ENCODE peak calls at places on chromosomes 11 and 22, in five cellular contexts. One of them, this sample, is unnamed.

GRCh38 chr11:94537051-94537600 is 6.6 kb upstream of the FUT4 start:
- DNase-seq in NCI-H1092: no peak
- DNase-seq in skeletal muscle cell: peak
- DNase-seq in dorsolateral prefrontal cortex: no peak
- DNase-seq in Right ventricle myocardium superior: no peak
- DNase-seq in this sample: no peak

GRCh38 chr22:44862981-44863860 is 110.8 kb downstream of the ARHGAP8 start:
- DNase-seq in skeletal muscle cell: no peak
- DNase-seq in dorsolateral prefrontal cortex: no peak
- DNase-seq in NCI-H1092: no peak
- DNase-seq in Right ventricle myocardium superior: no peak
- DNase-seq in this sample: no peak

GRCh38 chr22:27820896-27821866 is 19.6 kb upstream of the MN1 start:
- DNase-seq in NCI-H1092: no peak
- DNase-seq in dorsolateral prefrontal cortex: no peak
- DNase-seq in skeletal muscle cell: no peak
- DNase-seq in Right ventricle myocardium superior: no peak
- DNase-seq in this sample: no peak

GRCh38 chr22:50104149-50104548 is 14.3 kb downstream of the MOV10L1 start:
- DNase-seq in NCI-H1092: no peak
- DNase-seq in dorsolateral prefrontal cortex: no peak
- DNase-seq in Right ventricle myocardium superior: no peak
- DNase-seq in skeletal muscle cell: no peak
- DNase-seq in this sample: no peak

GRCh38 chr11:73240190-73240781 is 22.2 kb downstream of the P2RY2 start:
- DNase-seq in skeletal muscle cell: no peak
- DNase-seq in NCI-H1092: no peak
- DNase-seq in dorsolateral prefrontal cortex: no peak
- DNase-seq in Right ventricle myocardium superior: peak
- DNase-seq in this sample: no peak

GRCh38 chr22:20656902-20657836 is 116.7 kb upstream of the SERPIND1 start:
- DNase-seq in Right ventricle myocardium superior: no peak
- DNase-seq in skeletal muscle cell: no peak
- DNase-seq in dorsolateral prefrontal cortex: no peak
- DNase-seq in NCI-H1092: no peak
- DNase-seq in this sample: no peak

GRCh38 chr11:289145-289705 is 299 bp downstream of the PGGHG start:
- DNase-seq in NCI-H1092: no peak
- DNase-seq in Right ventricle myocardium superior: no peak
- DNase-seq in skeletal muscle cell: no peak
- DNase-seq in dorsolateral prefrontal cortex: no peak
- DNase-seq in this sample: no peak

GRCh38 chr22:45576730-45577464 is 74.2 kb downstream of the FBLN1 start:
- DNase-seq in Right ventricle myocardium superior: no peak
- DNase-seq in skeletal muscle cell: no peak
- DNase-seq in dorsolateral prefrontal cortex: no peak
- DNase-seq in NCI-H1092: no peak
- DNase-seq in this sample: no peak

GRCh38 chr11:46273511-46274205 is 3.8 kb upstream of the CREB3L1 start:
- DNase-seq in NCI-H1092: no peak
- DNase-seq in skeletal muscle cell: no peak
- DNase-seq in dorsolateral prefrontal cortex: no peak
- DNase-seq in Right ventricle myocardium superior: no peak
- DNase-seq in this sample: no peak

GRCh38 chr11:13008625-13009475 is at the start of gene RASSF10:
- DNase-seq in skeletal muscle cell: no peak
- DNase-seq in Right ventricle myocardium superior: peak
- DNase-seq in NCI-H1092: peak
- DNase-seq in dorsolateral prefrontal cortex: no peak
- DNase-seq in this sample: peak

GRCh38 chr22:29320546-29320945 is 5.0 kb upstream of the RASL10A start:
- DNase-seq in NCI-H1092: no peak
- DNase-seq in dorsolateral prefrontal cortex: no peak
- DNase-seq in Right ventricle myocardium superior: no peak
- DNase-seq in skeletal muscle cell: no peak
- DNase-seq in this sample: no peak

GRCh38 chr11:10716543-10717259 is 23.1 kb upstream of the IRAG1 start:
- DNase-seq in Right ventricle myocardium superior: no peak
- DNase-seq in NCI-H1092: no peak
- DNase-seq in skeletal muscle cell: no peak
- DNase-seq in dorsolateral prefrontal cortex: no peak
- DNase-seq in this sample: no peak

GRCh38 chr11:82995276-82995675 is 76.4 kb downstream of the RAB30 start:
- DNase-seq in skeletal muscle cell: no peak
- DNase-seq in Right ventricle myocardium superior: no peak
- DNase-seq in NCI-H1092: no peak
- DNase-seq in dorsolateral prefrontal cortex: no peak
- DNase-seq in this sample: no peak

GRCh38 chr11:82732734-82733443 is 775 bp downstream of the FAM181B start:
- DNase-seq in skeletal muscle cell: no peak
- DNase-seq in Right ventricle myocardium superior: no peak
- DNase-seq in NCI-H1092: no peak
- DNase-seq in dorsolateral prefrontal cortex: no peak
- DNase-seq in this sample: no peak

GRCh38 chr11:16956538-16957153 is 57.6 kb downstream of the PLEKHA7 start:
- DNase-seq in NCI-H1092: no peak
- DNase-seq in Right ventricle myocardium superior: no peak
- DNase-seq in skeletal muscle cell: no peak
- DNase-seq in dorsolateral prefrontal cortex: no peak
- DNase-seq in this sample: no peak

GRCh38 chr22:28001171-28001835 is 82.2 kb upstream of the PITPNB start:
- DNase-seq in dorsolateral prefrontal cortex: no peak
- DNase-seq in Right ventricle myocardium superior: peak
- DNase-seq in NCI-H1092: no peak
- DNase-seq in skeletal muscle cell: no peak
- DNase-seq in this sample: no peak

GRCh38 chr11:95652002-95652472 is 137.5 kb downstream of the FAM76B start:
- DNase-seq in skeletal muscle cell: no peak
- DNase-seq in dorsolateral prefrontal cortex: no peak
- DNase-seq in NCI-H1092: no peak
- DNase-seq in Right ventricle myocardium superior: no peak
- DNase-seq in this sample: no peak

GRCh38 chr11:67464411-67465189 is 4.5 kb downstream of the TMEM134 start:
- DNase-seq in NCI-H1092: peak
- DNase-seq in dorsolateral prefrontal cortex: peak
- DNase-seq in skeletal muscle cell: no peak
- DNase-seq in Right ventricle myocardium superior: peak
- DNase-seq in this sample: peak

GRCh38 chr22:49807129-49807528 is 20.5 kb downstream of the BRD1 start:
- DNase-seq in Right ventricle myocardium superior: no peak
- DNase-seq in skeletal muscle cell: no peak
- DNase-seq in dorsolateral prefrontal cortex: no peak
- DNase-seq in NCI-H1092: no peak
- DNase-seq in this sample: no peak

GRCh38 chr11:65786786-65787636 is at the start of gene OVOL1:
- DNase-seq in skeletal muscle cell: no peak
- DNase-seq in NCI-H1092: no peak
- DNase-seq in Right ventricle myocardium superior: no peak
- DNase-seq in dorsolateral prefrontal cortex: no peak
- DNase-seq in this sample: no peak

GRCh38 chr11:81492923-81493445 is 1240.7 kb downstream of the FAM181B start:
- DNase-seq in skeletal muscle cell: no peak
- DNase-seq in Right ventricle myocardium superior: no peak
- DNase-seq in NCI-H1092: no peak
- DNase-seq in dorsolateral prefrontal cortex: no peak
- DNase-seq in this sample: no peak

GRCh38 chr11:132556316-132556715 is 976.0 kb downstream of the OPCML start:
- DNase-seq in NCI-H1092: no peak
- DNase-seq in Right ventricle myocardium superior: no peak
- DNase-seq in dorsolateral prefrontal cortex: no peak
- DNase-seq in skeletal muscle cell: no peak
- DNase-seq in this sample: no peak

GRCh38 chr11:57396744-57397143 is 6.3 kb upstream of the PRG2 start:
- DNase-seq in NCI-H1092: no peak
- DNase-seq in Right ventricle myocardium superior: no peak
- DNase-seq in skeletal muscle cell: no peak
- DNase-seq in dorsolateral prefrontal cortex: no peak
- DNase-seq in this sample: no peak

GRCh38 chr11:94312339-94312738 is 8.0 kb downstream of the IZUMO1R start:
- DNase-seq in Right ventricle myocardium superior: no peak
- DNase-seq in dorsolateral prefrontal cortex: no peak
- DNase-seq in skeletal muscle cell: no peak
- DNase-seq in NCI-H1092: no peak
- DNase-seq in this sample: no peak

GRCh38 chr11:15700456-15700855 is 585.7 kb downstream of the INSC start:
- DNase-seq in dorsolateral prefrontal cortex: no peak
- DNase-seq in skeletal muscle cell: no peak
- DNase-seq in NCI-H1092: no peak
- DNase-seq in Right ventricle myocardium superior: no peak
- DNase-seq in this sample: no peak

GRCh38 chr11:118437736-118438125 is 1.4 kb downstream of the KMT2A start:
- DNase-seq in NCI-H1092: peak
- DNase-seq in Right ventricle myocardium superior: no peak
- DNase-seq in dorsolateral prefrontal cortex: no peak
- DNase-seq in skeletal muscle cell: no peak
- DNase-seq in this sample: no peak

GRCh38 chr11:93054881-93055280 is 85.4 kb downstream of the MTNR1B start:
- DNase-seq in dorsolateral prefrontal cortex: no peak
- DNase-seq in skeletal muscle cell: peak
- DNase-seq in Right ventricle myocardium superior: no peak
- DNase-seq in NCI-H1092: no peak
- DNase-seq in this sample: no peak

GRCh38 chr11:39346043-39346442 is 2113.4 kb downstream of the LRRC4C start:
- DNase-seq in dorsolateral prefrontal cortex: no peak
- DNase-seq in skeletal muscle cell: no peak
- DNase-seq in Right ventricle myocardium superior: no peak
- DNase-seq in NCI-H1092: no peak
- DNase-seq in this sample: no peak

GRCh38 chr11:113563766-113564165 is 88.6 kb upstream of the DRD2 start:
- DNase-seq in skeletal muscle cell: no peak
- DNase-seq in NCI-H1092: no peak
- DNase-seq in Right ventricle myocardium superior: no peak
- DNase-seq in dorsolateral prefrontal cortex: no peak
- DNase-seq in this sample: no peak

GRCh38 chr22:49827307-49827852 is 293 bp downstream of the BRD1 start:
- DNase-seq in skeletal muscle cell: no peak
- DNase-seq in Right ventricle myocardium superior: no peak
- DNase-seq in dorsolateral prefrontal cortex: no peak
- DNase-seq in NCI-H1092: no peak
- DNase-seq in this sample: no peak